ENCODE peak calls at places on chromosomes 1 and 21, in five cellular contexts. Z, P, W, H and L are unnamed samples.

GRCh38 chr21:40512590-40512989 is 334.4 kb downstream of the DSCAM start:
- DNase-seq in W (no peak), Z (no peak), H (peak; percentile 12), P (no peak), L (no peak)

GRCh38 chr1:87869563-87869962 is 540.9 kb downstream of the LMO4 start:
- DNase-seq in P (no peak), H (no peak), Z (no peak), W (no peak), L (no peak)

GRCh38 chr1:98046031-98046641 is 125.3 kb upstream of the DPYD start:
- DNase-seq in H (no peak), W (no peak), Z (no peak), P (no peak), L (no peak)

GRCh38 chr1:74835046-74835445 is 102.1 kb downstream of the TYW3 start:
- DNase-seq in H (no peak), W (no peak), P (no peak), Z (no peak), L (no peak)

GRCh38 chr1:4170953-4171352 is 270.9 kb upstream of the C1orf174 start:
- DNase-seq in W (no peak), Z (no peak), P (no peak), H (no peak), L (no peak)

GRCh38 chr21:37233551-37234146 is 33.5 kb downstream of the VPS26C start:
- DNase-seq in W (no peak), Z (no peak), P (no peak), H (peak; percentile 71), L (no peak)

GRCh38 chr1:21024918-21025317 is 151.8 kb downstream of the EIF4G3 start:
- DNase-seq in P (no peak), H (no peak), W (no peak), Z (no peak), L (no peak)

GRCh38 chr21:46474365-46474764 is 15.7 kb downstream of the DIP2A start:
- DNase-seq in Z (no peak), W (no peak), H (no peak), P (no peak), L (no peak)

GRCh38 chr1:90993245-90993644 is 28.6 kb downstream of the ZNF644 start:
- DNase-seq in Z (no peak), P (no peak), H (peak; percentile 59), W (no peak), L (no peak)

GRCh38 chr1:36760081-36760480 is 274.2 kb downstream of the GRIK3 start:
- DNase-seq in P (no peak), W (no peak), Z (no peak), H (no peak), L (no peak)

GRCh38 chr1:182768973-182769372 is 20.6 kb upstream of the NPL start:
- DNase-seq in Z (no peak), H (no peak), W (no peak), P (no peak), L (no peak)

GRCh38 chr1:229759037-229759435 is 133.0 kb downstream of the URB2 start:
- DNase-seq in H (no peak), P (no peak), W (no peak), Z (no peak), L (no peak)

GRCh38 chr1:8266436-8267165 is 51.3 kb upstream of the SLC45A1 start:
- DNase-seq in P (no peak), Z (no peak), W (no peak), H (no peak), L (no peak)

GRCh38 chr1:226390681-226391080 is 17.2 kb downstream of the PARP1 start:
- DNase-seq in H (no peak), P (no peak), Z (no peak), W (no peak), L (no peak)

GRCh38 chr1:232853994-232854532 is 48.8 kb downstream of the MAP10 start:
- DNase-seq in H (no peak), P (no peak), Z (no peak), W (no peak), L (no peak)

GRCh38 chr1:207810173-207810572 is 58.3 kb downstream of the CD46 start:
- DNase-seq in P (no peak), Z (no peak), H (no peak), W (no peak), L (no peak)

GRCh38 chr1:151325646-151326429 is 1.4 kb downstream of the PI4KB start:
- DNase-seq in W (no peak), Z (no peak), P (no peak), H (no peak), L (no peak)

GRCh38 chr1:202143011-202143767 is 1.3 kb downstream of the ARL8A start:
- DNase-seq in P (no peak), Z (no peak), H (peak; percentile 35), W (no peak), L (peak; percentile 26)

GRCh38 chr1:55250399-55251075 is 35.4 kb upstream of the USP24 start:
- DNase-seq in W (no peak), Z (no peak), H (no peak), P (no peak), L (no peak)

GRCh38 chr21:44083631-44084291 is 23.4 kb upstream of the PWP2 start:
- DNase-seq in Z (peak; percentile 83), P (peak; percentile 46), H (no peak), W (peak; percentile 32), L (peak; percentile 79)
- H3K4me3 ChIP-seq in Z (peak overlapping the region; percentile 24), P (peak overlapping the region; percentile 25), H (no peak overlapping the region), W (peak overlapping the region; percentile 53), L (peak overlapping the region; percentile 50)

DNA sequence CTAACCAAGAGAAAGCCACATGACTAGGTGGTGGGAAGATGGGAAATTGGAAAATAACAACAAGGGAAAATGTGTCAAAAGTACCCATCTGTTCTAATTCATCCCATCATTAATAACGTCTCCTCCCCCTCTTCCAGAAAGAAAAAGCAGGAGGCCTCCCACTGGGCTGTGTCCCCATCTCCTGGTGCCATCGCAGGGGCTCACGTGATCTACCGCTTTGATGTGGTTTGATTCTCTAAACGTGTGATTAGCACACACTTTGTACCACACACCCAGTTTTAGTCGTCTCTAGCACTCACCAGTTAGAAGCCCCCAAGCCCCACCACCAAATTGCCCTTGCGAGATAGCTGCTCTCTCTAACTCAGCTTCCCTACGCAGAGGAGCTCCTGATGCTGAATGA is 353.6 kb downstream of the RRAGC start:
- DNase-seq in H (no peak), W (no peak), P (no peak), Z (no peak), L (no peak)
- H3K4me1 ChIP-seq in H (no peaks in the 10 kb centered on the region), W (no peaks in the 10 kb centered on the region), P (no peaks in the 10 kb centered on the region), Z (no peaks in the 10 kb centered on the region), L (no peaks in the 10 kb centered on the region)

DNA sequence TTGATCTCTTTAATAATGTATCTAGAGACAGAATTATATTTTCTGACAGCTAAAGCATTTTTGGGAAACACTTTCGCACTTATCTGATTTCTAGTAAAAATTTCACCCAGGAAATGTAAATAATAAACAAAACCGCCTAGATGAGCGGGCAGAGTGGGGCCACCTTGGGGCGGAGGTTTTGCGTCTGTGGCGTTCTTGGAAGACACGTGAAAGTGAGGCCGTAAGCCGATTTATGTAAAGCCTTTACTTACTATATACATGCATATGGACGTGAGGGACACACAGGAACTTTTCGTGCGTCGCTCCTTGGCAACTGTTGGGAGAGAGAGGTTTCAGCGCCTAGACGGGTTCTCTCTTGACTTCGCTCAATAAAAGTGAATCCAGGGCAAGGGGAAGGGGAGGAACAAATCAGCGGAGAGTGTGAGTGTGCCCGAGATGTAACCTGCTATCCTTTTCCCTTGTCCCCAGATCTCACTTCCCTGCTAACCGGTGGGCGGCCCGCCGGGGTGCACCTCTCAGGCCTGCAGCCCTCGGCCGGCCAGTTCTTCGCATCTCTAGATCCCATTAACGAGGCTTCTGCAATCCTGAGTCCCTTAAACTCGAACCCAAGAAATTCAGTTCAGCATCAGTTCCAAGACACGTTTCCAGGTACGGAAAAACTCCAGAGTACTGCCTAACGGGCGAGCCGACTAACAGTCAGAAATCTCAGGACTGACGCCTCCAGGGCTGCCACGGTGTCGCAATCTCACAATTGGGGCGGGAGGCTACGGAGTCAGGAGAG is 1.7 kb downstream of the HLX start:
- DNase-seq in H (peak; percentile 55), P (no peak), Z (no peak), W (no peak), L (no peak)
- H3K4me3 ChIP-seq in H (no peak overlapping the region), P (no peak overlapping the region), Z (no peak overlapping the region), W (no peak overlapping the region), L (no peak overlapping the region)

GRCh38 chr1:9438431-9439073 is 100.7 kb upstream of the SLC25A33 start:
- DNase-seq in Z (no peak), W (no peak), H (peak; percentile 83), P (no peak), L (no peak)

GRCh38 chr1:9437931-9438330 is 101.3 kb upstream of the SLC25A33 start:
- DNase-seq in H (peak; percentile 83), W (no peak), P (no peak), Z (no peak), L (no peak)

GRCh38 chr1:9440763-9441194 is 98.5 kb upstream of the SLC25A33 start:
- DNase-seq in H (peak; percentile 71), P (no peak), W (no peak), Z (no peak), L (no peak)

GRCh38 chr1:9440261-9440660 is 99.0 kb upstream of the SLC25A33 start:
- DNase-seq in H (no peak), P (no peak), Z (no peak), W (no peak), L (no peak)

DNA sequence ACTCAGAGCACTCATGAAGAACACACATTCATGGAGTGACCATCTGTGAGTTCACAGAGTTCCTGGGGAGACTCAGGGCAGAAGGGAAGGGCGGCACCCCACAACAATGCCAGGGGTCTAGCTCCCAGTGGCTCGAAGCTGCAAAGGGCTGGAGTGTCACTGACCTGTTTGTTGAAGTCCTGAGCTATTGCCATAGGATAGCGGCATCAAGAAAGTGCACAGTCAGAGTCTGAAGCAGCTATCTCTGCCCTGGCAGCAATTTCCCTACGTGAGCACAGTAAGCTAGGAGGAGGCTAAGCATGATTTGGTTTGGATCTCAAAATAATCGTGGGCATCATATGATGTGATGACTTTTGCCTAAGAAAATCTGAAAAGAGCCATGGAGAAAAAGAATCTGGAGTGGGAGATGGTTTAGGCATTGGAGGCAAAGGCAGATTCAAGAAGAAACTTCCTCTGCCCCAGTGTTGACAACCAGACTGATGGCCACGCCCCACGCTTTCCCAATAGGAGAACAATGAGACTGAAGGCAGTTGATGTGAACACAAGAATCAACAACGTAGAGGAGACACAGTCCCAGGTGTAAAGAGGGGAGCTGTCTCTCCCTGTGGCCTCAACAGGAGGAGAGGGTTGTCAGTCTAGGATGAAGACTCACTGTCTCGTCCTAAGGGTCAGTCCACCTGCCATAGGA is 100.0 kb upstream of the SLC25A33 start:
- DNase-seq in W (no peak), Z (no peak), P (no peak), H (peak; percentile 72), L (no peak)
- H3K4me1 ChIP-seq in W (no peaks in the 10 kb centered on the region), Z (no peaks in the 10 kb centered on the region), P (no peaks in the 10 kb centered on the region), H (peaks cover 96% of the 10 kb centered on the region), L (no peaks in the 10 kb centered on the region)

DNA sequence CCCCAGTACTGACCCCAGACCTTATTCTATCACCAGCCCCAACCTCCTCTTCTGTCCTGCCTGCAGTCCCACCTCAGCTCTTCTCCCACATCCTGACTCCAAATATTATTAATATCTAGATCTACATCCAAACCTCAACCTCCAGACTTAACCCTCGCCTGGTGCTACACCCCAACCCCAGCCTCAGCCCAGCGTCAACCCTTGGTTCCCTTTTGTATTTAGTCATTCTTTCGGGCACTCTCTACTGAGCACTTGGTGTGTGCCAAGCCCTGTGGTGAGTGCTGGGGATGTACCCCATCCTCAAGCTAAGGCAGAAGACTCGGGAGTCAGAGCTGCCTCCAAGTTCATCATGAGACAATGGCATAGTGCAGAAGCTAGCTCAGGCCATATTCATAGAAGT is 1.1 kb downstream of the SHISAL2A start:
- DNase-seq in P (no peak), W (no peak), Z (no peak), H (no peak), L (no peak)
- H3K4me3 ChIP-seq in P (peak overlapping the region; percentile 52), W (peak overlapping the region; percentile 78), Z (peak overlapping the region; percentile 66), H (no peak overlapping the region), L (peak overlapping the region; percentile 65)

GRCh38 chr1:18554597-18554996 is 73.9 kb downstream of the KLHDC7A start:
- DNase-seq in Z (no peak), W (no peak), P (no peak), H (peak; percentile 19), L (no peak)
- H3K4me1 ChIP-seq in Z (no peaks in the 10 kb centered on the region), W (no peaks in the 10 kb centered on the region), P (peaks cover 8% of the 10 kb centered on the region), H (peaks cover 10% of the 10 kb centered on the region), L (no peaks in the 10 kb centered on the region)